ENCODE peak calls at places on chromosomes 12 and 14, in four cellular contexts. R, B, S and U are unnamed samples.

GRCh38 chr12:111766608-111767361 is at the start of gene ALDH2:
- DNase-seq in B (no peak), S (no peak), R (no peak), U (peak)

GRCh38 chr14:103026988-103027387 is 30.4 kb downstream of the CDC42BPB start:
- DNase-seq in R (no peak), S (no peak), B (no peak), U (no peak)

GRCh38 chr14:104436047-104436531 is 143.5 kb upstream of the C14orf180 start:
- DNase-seq in S (no peak), B (no peak), R (no peak), U (no peak)

GRCh38 chr12:91108196-91108595 is 3.1 kb downstream of the LUM start:
- DNase-seq in R (no peak), S (no peak), B (no peak), U (no peak)

GRCh38 chr12:28110329-28110728 is 79.9 kb upstream of the CCDC91 start:
- DNase-seq in S (no peak), R (no peak), B (no peak), U (no peak)

GRCh38 chr14:71143391-71144290 is 236.4 kb downstream of the PCNX1 start:
- DNase-seq in B (no peak), R (peak), S (no peak), U (peak)

GRCh38 chr12:118151755-118152154 is 15.8 kb downstream of the PEBP1 start:
- DNase-seq in R (no peak), B (no peak), S (no peak), U (no peak)

GRCh38 chr14:45253754-45254300 is 825 bp upstream of the MIS18BP1 start:
- DNase-seq in R (no peak), S (no peak), B (no peak), U (no peak)

GRCh38 chr12:108702534-108702933 is 28.8 kb downstream of the CORO1C start:
- DNase-seq in B (no peak), R (no peak), S (no peak), U (no peak)

GRCh38 chr14:80390911-80391310 is 179.6 kb upstream of the DIO2 start:
- DNase-seq in R (peak), S (no peak), B (no peak), U (no peak)

GRCh38 chr12:74415633-74416032 is 122.0 kb upstream of the ATXN7L3B start:
- DNase-seq in B (no peak), R (no peak), S (no peak), U (no peak)

GRCh38 chr14:37508500-37508899 is 86.5 kb downstream of the FOXA1 start:
- DNase-seq in R (no peak), S (no peak), B (no peak), U (no peak)

GRCh38 chr14:103728721-103729120 is 13.1 kb downstream of the ZFYVE21 start:
- DNase-seq in B (no peak), S (no peak), R (no peak), U (no peak)

GRCh38 chr14:96634481-96634880 is 132.3 kb downstream of the PAPOLA start:
- DNase-seq in B (no peak), R (no peak), S (no peak), U (no peak)

GRCh38 chr12:47892819-47893218 is 12.0 kb downstream of the VDR start:
- DNase-seq in S (no peak), R (no peak), B (no peak), U (no peak)

GRCh38 chr12:59973515-59973914 is 377.7 kb downstream of the SLC16A7 start:
- DNase-seq in S (no peak), B (peak), R (peak), U (no peak)

GRCh38 chr12:49020441-49020840 is 1.9 kb upstream of the PRKAG1 start:
- DNase-seq in R (no peak), B (no peak), S (no peak), U (no peak)

GRCh38 chr12:3772380-3772779 is 19.5 kb upstream of the CRACR2A start:
- DNase-seq in S (no peak), R (no peak), B (no peak), U (no peak)

GRCh38 chr12:57754411-57755193 is at the start of gene MARCHF9:
- DNase-seq in B (no peak), S (peak), R (no peak), U (peak)

GRCh38 chr12:22856120-22856699 is 231.2 kb downstream of the ETNK1 start:
- DNase-seq in B (no peak), S (no peak), R (no peak), U (no peak)

GRCh38 chr12:41709463-41710285 is 435.0 kb downstream of the GXYLT1 start:
- DNase-seq in R (peak), S (no peak), B (no peak), U (no peak)

GRCh38 chr12:120466560-120467315 is 2.8 kb downstream of the SRSF9 start:
- DNase-seq in R (no peak), B (no peak), S (no peak), U (peak)

GRCh38 chr14:56216631-56217379 is 98.6 kb downstream of the PELI2 start:
- DNase-seq in S (no peak), B (no peak), R (no peak), U (no peak)

GRCh38 chr12:26113194-26113654 is 11.6 kb downstream of the BHLHE41 start:
- DNase-seq in S (no peak), R (no peak), B (no peak), U (no peak)

GRCh38 chr12:131832393-131833231 is 4.4 kb downstream of the MMP17 start:
- DNase-seq in R (no peak), B (peak), S (no peak), U (no peak)

GRCh38 chr12:93441111-93441616 is 583 bp downstream of the UBE2N start:
- DNase-seq in S (peak), B (no peak), R (no peak), U (peak)

GRCh38 chr14:72916174-72916573 is 10.1 kb upstream of the DCAF4 start:
- DNase-seq in B (no peak), S (no peak), R (no peak), U (no peak)

GRCh38 chr12:27331299-27331926 is 1.2 kb upstream of the BMAL2 start:
- DNase-seq in R (peak), S (no peak), B (peak), U (no peak)

GRCh38 chr12:119113587-119113986 is 65.1 kb upstream of the HSPB8 start:
- DNase-seq in R (no peak), S (no peak), B (no peak), U (no peak)

GRCh38 chr14:89650077-89650978 is 233.3 kb upstream of the FOXN3 start:
- DNase-seq in B (no peak), R (no peak), S (no peak), U (no peak)

GRCh38 chr12:53670966-53671365 is 4.9 kb downstream of the ATP5MC2 start:
- DNase-seq in S (no peak), R (no peak), B (no peak), U (no peak)